ENCODE peak calls at places on chromosomes 3 and 15, in nine cellular contexts. One of them, this sample, is unnamed.
A peak's percentile ranks its signal among the peaks of the same experiment; 100 is the strongest.

GRCh38 chr3:50606596-50606995 is 5.0 kb downstream of the CISH start:
- DNase-seq in esophagus squamous epithelium: no peak
- DNase-seq in naive thymus-derived CD4-positive, alpha-beta T cell: no peak
- DNase-seq in neural progenitor cell: no peak
- DNase-seq in colonic mucosa: no peak
- DNase-seq in CD4-positive, CD25-positive, alpha-beta regulatory T cell: peak; percentile 79
- DNase-seq in transverse colon: no peak
- DNase-seq in upper lobe of right lung: no peak
- DNase-seq in GM23248: no peak
- DNase-seq in this sample: peak; percentile 84

GRCh38 chr3:20352547-20353164 is 166.7 kb upstream of the SGO1 start:
- DNase-seq in CD4-positive, CD25-positive, alpha-beta regulatory T cell: no peak
- DNase-seq in neural progenitor cell: no peak
- DNase-seq in transverse colon: no peak
- DNase-seq in esophagus squamous epithelium: no peak
- DNase-seq in colonic mucosa: no peak
- DNase-seq in GM23248: peak; percentile 17
- DNase-seq in naive thymus-derived CD4-positive, alpha-beta T cell: no peak
- DNase-seq in upper lobe of right lung: no peak
- DNase-seq in this sample: no peak

GRCh38 chr3:156751461-156752025 is 74.6 kb upstream of the LEKR1 start:
- DNase-seq in naive thymus-derived CD4-positive, alpha-beta T cell: no peak
- DNase-seq in colonic mucosa: no peak
- DNase-seq in esophagus squamous epithelium: no peak
- DNase-seq in upper lobe of right lung: no peak
- DNase-seq in GM23248: peak; percentile 98
- DNase-seq in CD4-positive, CD25-positive, alpha-beta regulatory T cell: no peak
- DNase-seq in transverse colon: peak; percentile 8
- DNase-seq in neural progenitor cell: peak; percentile 90
- DNase-seq in this sample: no peak

GRCh38 chr3:188468672-188469071 is 314.7 kb downstream of the LPP start:
- DNase-seq in esophagus squamous epithelium: no peak
- DNase-seq in upper lobe of right lung: no peak
- DNase-seq in transverse colon: peak; percentile 56
- DNase-seq in colonic mucosa: no peak
- DNase-seq in neural progenitor cell: no peak
- DNase-seq in naive thymus-derived CD4-positive, alpha-beta T cell: no peak
- DNase-seq in GM23248: no peak
- DNase-seq in CD4-positive, CD25-positive, alpha-beta regulatory T cell: no peak
- DNase-seq in this sample: no peak

GRCh38 chr3:7504886-7505775 is 644.2 kb downstream of the GRM7 start:
- DNase-seq in neural progenitor cell: no peak
- DNase-seq in GM23248: no peak
- DNase-seq in upper lobe of right lung: no peak
- DNase-seq in CD4-positive, CD25-positive, alpha-beta regulatory T cell: no peak
- DNase-seq in esophagus squamous epithelium: no peak
- DNase-seq in colonic mucosa: no peak
- DNase-seq in transverse colon: no peak
- DNase-seq in naive thymus-derived CD4-positive, alpha-beta T cell: no peak
- DNase-seq in this sample: no peak

GRCh38 chr3:4981688-4982494 is 2.7 kb downstream of the BHLHE40 start:
- DNase-seq in colonic mucosa: peak; percentile 59
- DNase-seq in transverse colon: no peak
- DNase-seq in naive thymus-derived CD4-positive, alpha-beta T cell: no peak
- DNase-seq in neural progenitor cell: no peak
- DNase-seq in esophagus squamous epithelium: no peak
- DNase-seq in upper lobe of right lung: no peak
- DNase-seq in CD4-positive, CD25-positive, alpha-beta regulatory T cell: no peak
- DNase-seq in GM23248: peak; percentile 87
- DNase-seq in this sample: no peak

GRCh38 chr3:177753498-177754155 is 556.3 kb upstream of the TBL1XR1 start:
- DNase-seq in CD4-positive, CD25-positive, alpha-beta regulatory T cell: no peak
- DNase-seq in neural progenitor cell: no peak
- DNase-seq in upper lobe of right lung: no peak
- DNase-seq in naive thymus-derived CD4-positive, alpha-beta T cell: no peak
- DNase-seq in transverse colon: peak; percentile 10
- DNase-seq in esophagus squamous epithelium: no peak
- DNase-seq in colonic mucosa: peak; percentile 42
- DNase-seq in GM23248: peak; percentile 55
- DNase-seq in this sample: no peak

GRCh38 chr3:128309026-128309425 is 155.7 kb downstream of the EEFSEC start:
- DNase-seq in GM23248: no peak
- DNase-seq in colonic mucosa: peak; percentile 8
- DNase-seq in CD4-positive, CD25-positive, alpha-beta regulatory T cell: no peak
- DNase-seq in esophagus squamous epithelium: no peak
- DNase-seq in naive thymus-derived CD4-positive, alpha-beta T cell: no peak
- DNase-seq in neural progenitor cell: no peak
- DNase-seq in upper lobe of right lung: no peak
- DNase-seq in transverse colon: no peak
- DNase-seq in this sample: no peak

GRCh38 chr3:62873672-62874397 is 1.4 kb downstream of the CADPS start:
- DNase-seq in neural progenitor cell: peak; percentile 91
- DNase-seq in CD4-positive, CD25-positive, alpha-beta regulatory T cell: no peak
- DNase-seq in transverse colon: peak; percentile 59
- DNase-seq in esophagus squamous epithelium: no peak
- DNase-seq in GM23248: peak; percentile 75
- DNase-seq in naive thymus-derived CD4-positive, alpha-beta T cell: no peak
- DNase-seq in colonic mucosa: peak; percentile 67
- DNase-seq in upper lobe of right lung: no peak
- DNase-seq in this sample: no peak

GRCh38 chr3:40169983-40170382 is 139.5 kb upstream of the EIF1B start:
- DNase-seq in neural progenitor cell: no peak
- DNase-seq in naive thymus-derived CD4-positive, alpha-beta T cell: no peak
- DNase-seq in colonic mucosa: no peak
- DNase-seq in CD4-positive, CD25-positive, alpha-beta regulatory T cell: no peak
- DNase-seq in transverse colon: no peak
- DNase-seq in esophagus squamous epithelium: no peak
- DNase-seq in GM23248: no peak
- DNase-seq in upper lobe of right lung: no peak
- DNase-seq in this sample: no peak

GRCh38 chr3:84959470-84960380 is 936 bp downstream of the CADM2 start:
- DNase-seq in CD4-positive, CD25-positive, alpha-beta regulatory T cell: no peak
- DNase-seq in naive thymus-derived CD4-positive, alpha-beta T cell: no peak
- DNase-seq in colonic mucosa: no peak
- DNase-seq in upper lobe of right lung: no peak
- DNase-seq in esophagus squamous epithelium: no peak
- DNase-seq in transverse colon: no peak
- DNase-seq in GM23248: peak; percentile 0
- DNase-seq in neural progenitor cell: peak; percentile 72
- DNase-seq in this sample: no peak

GRCh38 chr3:181941250-181941649 is 229.5 kb downstream of the SOX2 start:
- DNase-seq in esophagus squamous epithelium: no peak
- DNase-seq in neural progenitor cell: no peak
- DNase-seq in CD4-positive, CD25-positive, alpha-beta regulatory T cell: no peak
- DNase-seq in colonic mucosa: no peak
- DNase-seq in GM23248: no peak
- DNase-seq in naive thymus-derived CD4-positive, alpha-beta T cell: no peak
- DNase-seq in transverse colon: no peak
- DNase-seq in upper lobe of right lung: no peak
- DNase-seq in this sample: no peak

GRCh38 chr3:15120986-15121385 is 22.0 kb upstream of the RBSN start:
- DNase-seq in esophagus squamous epithelium: no peak
- DNase-seq in colonic mucosa: no peak
- DNase-seq in neural progenitor cell: no peak
- DNase-seq in transverse colon: no peak
- DNase-seq in naive thymus-derived CD4-positive, alpha-beta T cell: no peak
- DNase-seq in GM23248: no peak
- DNase-seq in upper lobe of right lung: no peak
- DNase-seq in CD4-positive, CD25-positive, alpha-beta regulatory T cell: no peak
- DNase-seq in this sample: no peak

GRCh38 chr3:152564454-152564853 is 270.5 kb upstream of the P2RY1 start:
- DNase-seq in CD4-positive, CD25-positive, alpha-beta regulatory T cell: no peak
- DNase-seq in neural progenitor cell: no peak
- DNase-seq in esophagus squamous epithelium: no peak
- DNase-seq in colonic mucosa: no peak
- DNase-seq in GM23248: no peak
- DNase-seq in transverse colon: no peak
- DNase-seq in upper lobe of right lung: no peak
- DNase-seq in naive thymus-derived CD4-positive, alpha-beta T cell: no peak
- DNase-seq in this sample: no peak

GRCh38 chr3:184738982-184739381 is 27.1 kb upstream of the MAGEF1 start:
- DNase-seq in transverse colon: no peak
- DNase-seq in neural progenitor cell: no peak
- DNase-seq in upper lobe of right lung: no peak
- DNase-seq in naive thymus-derived CD4-positive, alpha-beta T cell: no peak
- DNase-seq in colonic mucosa: no peak
- DNase-seq in CD4-positive, CD25-positive, alpha-beta regulatory T cell: no peak
- DNase-seq in GM23248: no peak
- DNase-seq in esophagus squamous epithelium: no peak
- DNase-seq in this sample: no peak

GRCh38 chr15:95097366-95097765 is 866.0 kb downstream of the MCTP2 start:
- DNase-seq in naive thymus-derived CD4-positive, alpha-beta T cell: no peak
- DNase-seq in colonic mucosa: no peak
- DNase-seq in esophagus squamous epithelium: no peak
- DNase-seq in neural progenitor cell: no peak
- DNase-seq in GM23248: no peak
- DNase-seq in transverse colon: no peak
- DNase-seq in upper lobe of right lung: no peak
- DNase-seq in CD4-positive, CD25-positive, alpha-beta regulatory T cell: no peak
- DNase-seq in this sample: no peak
- H3K9me3 ChIP-seq in naive thymus-derived CD4-positive, alpha-beta T cell: no peaks in the 10 kb centered on the region
- H3K9me3 ChIP-seq in colonic mucosa: no peaks in the 10 kb centered on the region
- H3K9me3 ChIP-seq in esophagus squamous epithelium: no peaks in the 10 kb centered on the region
- H3K9me3 ChIP-seq in neural progenitor cell: no peaks in the 10 kb centered on the region
- H3K9me3 ChIP-seq in GM23248: no peaks in the 10 kb centered on the region
- H3K9me3 ChIP-seq in transverse colon: no peaks in the 10 kb centered on the region
- H3K9me3 ChIP-seq in upper lobe of right lung: no peaks in the 10 kb centered on the region
- H3K9me3 ChIP-seq in CD4-positive, CD25-positive, alpha-beta regulatory T cell: peaks cover 3% of the 10 kb centered on the region
- H3K9me3 ChIP-seq in this sample: no peaks in the 10 kb centered on the region

DNA sequence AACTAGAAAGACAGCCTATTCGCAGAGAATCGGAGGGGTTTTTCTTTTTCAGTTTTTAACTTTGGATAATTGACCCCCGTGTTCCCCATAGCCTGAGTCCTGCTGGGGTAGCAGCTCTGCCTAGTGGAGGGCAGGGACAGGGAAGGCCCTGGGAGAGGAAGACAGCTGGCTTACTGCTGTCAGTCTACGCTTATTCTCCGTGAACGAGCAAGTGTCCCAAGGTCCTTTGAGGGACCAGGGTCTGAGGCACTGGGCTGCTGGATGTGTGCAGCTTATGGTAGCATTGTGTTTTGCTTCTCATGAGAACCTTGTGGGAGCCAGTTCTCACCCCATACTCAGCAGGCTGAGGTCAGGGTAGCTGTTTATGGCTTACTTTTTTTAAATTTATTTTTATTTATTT is 3.0 kb downstream of the LIMD1 start:
- DNase-seq in upper lobe of right lung: no peak
- DNase-seq in naive thymus-derived CD4-positive, alpha-beta T cell: no peak
- DNase-seq in transverse colon: no peak
- DNase-seq in esophagus squamous epithelium: no peak
- DNase-seq in neural progenitor cell: no peak
- DNase-seq in colonic mucosa: peak; percentile 25
- DNase-seq in GM23248: no peak
- DNase-seq in CD4-positive, CD25-positive, alpha-beta regulatory T cell: no peak
- DNase-seq in this sample: no peak
- H3K4me3 ChIP-seq in upper lobe of right lung: peak overlapping the region; percentile 91
- H3K4me3 ChIP-seq in naive thymus-derived CD4-positive, alpha-beta T cell: peak overlapping the region; percentile 47
- H3K4me3 ChIP-seq in transverse colon: peak overlapping the region; percentile 1
- H3K4me3 ChIP-seq in esophagus squamous epithelium: no peak overlapping the region
- H3K4me3 ChIP-seq in neural progenitor cell: no peak overlapping the region
- H3K4me3 ChIP-seq in colonic mucosa: peak overlapping the region; percentile 2
- H3K4me3 ChIP-seq in GM23248: peak overlapping the region; percentile 74
- H3K4me3 ChIP-seq in CD4-positive, CD25-positive, alpha-beta regulatory T cell: peak overlapping the region; percentile 72
- H3K4me3 ChIP-seq in this sample: peak overlapping the region; percentile 9

GRCh38 chr15:92747047-92747446 is 91.5 kb upstream of the FAM174B start:
- DNase-seq in neural progenitor cell: no peak
- DNase-seq in esophagus squamous epithelium: no peak
- DNase-seq in naive thymus-derived CD4-positive, alpha-beta T cell: no peak
- DNase-seq in colonic mucosa: no peak
- DNase-seq in CD4-positive, CD25-positive, alpha-beta regulatory T cell: no peak
- DNase-seq in upper lobe of right lung: no peak
- DNase-seq in transverse colon: no peak
- DNase-seq in GM23248: no peak
- DNase-seq in this sample: no peak

GRCh38 chr15:92749172-92749571 is 93.6 kb upstream of the FAM174B start:
- DNase-seq in GM23248: no peak
- DNase-seq in colonic mucosa: no peak
- DNase-seq in transverse colon: no peak
- DNase-seq in naive thymus-derived CD4-positive, alpha-beta T cell: no peak
- DNase-seq in neural progenitor cell: no peak
- DNase-seq in esophagus squamous epithelium: no peak
- DNase-seq in CD4-positive, CD25-positive, alpha-beta regulatory T cell: no peak
- DNase-seq in upper lobe of right lung: no peak
- DNase-seq in this sample: no peak

GRCh38 chr15:92753591-92753990 is 98.0 kb upstream of the FAM174B start:
- DNase-seq in naive thymus-derived CD4-positive, alpha-beta T cell: no peak
- DNase-seq in transverse colon: no peak
- DNase-seq in neural progenitor cell: no peak
- DNase-seq in CD4-positive, CD25-positive, alpha-beta regulatory T cell: no peak
- DNase-seq in upper lobe of right lung: no peak
- DNase-seq in esophagus squamous epithelium: no peak
- DNase-seq in GM23248: no peak
- DNase-seq in colonic mucosa: no peak
- DNase-seq in this sample: no peak

GRCh38 chr15:92745845-92746271 is 90.3 kb upstream of the FAM174B start:
- DNase-seq in transverse colon: no peak
- DNase-seq in GM23248: no peak
- DNase-seq in CD4-positive, CD25-positive, alpha-beta regulatory T cell: no peak
- DNase-seq in esophagus squamous epithelium: no peak
- DNase-seq in neural progenitor cell: no peak
- DNase-seq in colonic mucosa: no peak
- DNase-seq in naive thymus-derived CD4-positive, alpha-beta T cell: no peak
- DNase-seq in upper lobe of right lung: no peak
- DNase-seq in this sample: no peak

DNA sequence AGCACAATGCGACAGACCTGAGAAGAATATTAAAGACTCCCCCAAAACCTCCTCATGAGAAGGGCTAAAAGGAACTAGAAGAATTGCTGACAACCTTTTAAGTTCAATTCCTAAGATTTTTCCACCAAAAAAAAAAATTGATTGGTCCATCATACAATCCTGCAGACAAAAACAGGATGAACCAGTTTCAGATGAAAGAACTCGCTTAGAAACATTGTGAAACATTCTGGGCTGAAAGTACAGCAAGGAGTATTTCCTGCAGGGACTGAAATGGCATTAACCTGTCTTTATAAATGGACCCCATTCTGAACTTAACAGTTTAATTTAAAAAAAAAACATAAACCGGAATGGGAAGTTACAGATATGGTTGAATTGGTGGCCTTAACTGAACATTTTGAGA is 96.0 kb upstream of the FAM174B start:
- DNase-seq in naive thymus-derived CD4-positive, alpha-beta T cell: no peak
- DNase-seq in CD4-positive, CD25-positive, alpha-beta regulatory T cell: no peak
- DNase-seq in colonic mucosa: no peak
- DNase-seq in upper lobe of right lung: no peak
- DNase-seq in transverse colon: no peak
- DNase-seq in GM23248: no peak
- DNase-seq in neural progenitor cell: no peak
- DNase-seq in esophagus squamous epithelium: no peak
- DNase-seq in this sample: no peak
- H3K27ac ChIP-seq in naive thymus-derived CD4-positive, alpha-beta T cell: no peak overlapping the region
- H3K27ac ChIP-seq in CD4-positive, CD25-positive, alpha-beta regulatory T cell: no peak overlapping the region
- H3K27ac ChIP-seq in colonic mucosa: no peak overlapping the region
- H3K27ac ChIP-seq in upper lobe of right lung: no peak overlapping the region
- H3K27ac ChIP-seq in transverse colon: no peak overlapping the region
- H3K27ac ChIP-seq in GM23248: no peak overlapping the region
- H3K27ac ChIP-seq in neural progenitor cell: no peak overlapping the region
- H3K27ac ChIP-seq in esophagus squamous epithelium: no peak overlapping the region
- H3K27ac ChIP-seq in this sample: no peak overlapping the region

DNA sequence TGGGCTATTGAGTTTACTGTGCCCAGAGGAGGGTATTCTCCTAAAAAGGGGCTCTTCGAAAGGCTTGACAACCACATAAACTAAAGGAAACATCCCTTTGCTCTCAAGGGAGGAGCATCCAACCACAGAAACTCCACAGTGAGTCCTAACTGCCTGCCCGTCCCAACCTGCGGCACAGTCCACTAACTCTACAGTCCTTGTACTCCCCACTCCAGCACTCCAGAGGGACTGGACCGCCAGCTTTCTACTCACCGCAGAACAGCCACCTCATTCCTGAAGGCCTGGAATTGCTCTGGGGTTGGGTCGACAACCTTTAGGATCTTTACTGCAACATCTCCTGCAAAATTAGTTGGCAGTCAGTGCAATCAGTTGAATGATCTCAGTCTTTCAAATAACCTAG is 34.6 kb downstream of the MKRN2 start:
- DNase-seq in esophagus squamous epithelium: no peak
- DNase-seq in CD4-positive, CD25-positive, alpha-beta regulatory T cell: no peak
- DNase-seq in colonic mucosa: no peak
- DNase-seq in GM23248: no peak
- DNase-seq in neural progenitor cell: no peak
- DNase-seq in transverse colon: no peak
- DNase-seq in upper lobe of right lung: no peak
- DNase-seq in naive thymus-derived CD4-positive, alpha-beta T cell: no peak
- DNase-seq in this sample: no peak
- H3K9me3 ChIP-seq in esophagus squamous epithelium: no peaks in the 10 kb centered on the region
- H3K9me3 ChIP-seq in CD4-positive, CD25-positive, alpha-beta regulatory T cell: no peaks in the 10 kb centered on the region
- H3K9me3 ChIP-seq in colonic mucosa: no peaks in the 10 kb centered on the region
- H3K9me3 ChIP-seq in GM23248: no peaks in the 10 kb centered on the region
- H3K9me3 ChIP-seq in neural progenitor cell: no peaks in the 10 kb centered on the region
- H3K9me3 ChIP-seq in transverse colon: no peaks in the 10 kb centered on the region
- H3K9me3 ChIP-seq in upper lobe of right lung: no peaks in the 10 kb centered on the region
- H3K9me3 ChIP-seq in naive thymus-derived CD4-positive, alpha-beta T cell: no peaks in the 10 kb centered on the region
- H3K9me3 ChIP-seq in this sample: no peaks in the 10 kb centered on the region